ENCODE peak calls at places on chromosome 14, in five cellular contexts. One of them, this sample, is unnamed.

GRCh38 chr14:51573607-51574006 is 78.1 kb upstream of the FRMD6 start:
- DNase-seq in thoracic aorta: no peak
- DNase-seq in right lobe of liver: no peak
- DNase-seq in lung: no peak
- DNase-seq in sigmoid colon: no peak
- DNase-seq in this sample: no peak

GRCh38 chr14:51006781-51007211 is 62.5 kb upstream of the PYGL start:
- DNase-seq in thoracic aorta: peak
- DNase-seq in right lobe of liver: no peak
- DNase-seq in lung: peak
- DNase-seq in sigmoid colon: peak
- DNase-seq in this sample: no peak

GRCh38 chr14:81122326-81122725 is 98.4 kb downstream of the GTF2A1 start:
- DNase-seq in thoracic aorta: no peak
- DNase-seq in right lobe of liver: no peak
- DNase-seq in lung: no peak
- DNase-seq in sigmoid colon: no peak
- DNase-seq in this sample: no peak

GRCh38 chr14:84208451-84208850 is 1321.5 kb upstream of the FLRT2 start:
- DNase-seq in thoracic aorta: no peak
- DNase-seq in right lobe of liver: no peak
- DNase-seq in lung: no peak
- DNase-seq in sigmoid colon: no peak
- DNase-seq in this sample: no peak

GRCh38 chr14:105857223-105857815 is 330.9 kb downstream of the TMEM121 start:
- DNase-seq in thoracic aorta: no peak
- DNase-seq in right lobe of liver: peak
- DNase-seq in lung: no peak
- DNase-seq in sigmoid colon: peak
- DNase-seq in this sample: peak

GRCh38 chr14:100748944-100749343 is 22.3 kb downstream of the DLK1 start:
- DNase-seq in thoracic aorta: no peak
- DNase-seq in right lobe of liver: peak
- DNase-seq in lung: no peak
- DNase-seq in sigmoid colon: peak
- DNase-seq in this sample: peak

GRCh38 chr14:100902295-100902694 is 1.2 kb downstream of the RTL1 start:
- DNase-seq in thoracic aorta: no peak
- DNase-seq in right lobe of liver: no peak
- DNase-seq in lung: peak
- DNase-seq in sigmoid colon: peak
- DNase-seq in this sample: peak

GRCh38 chr14:101025656-101026055 is 122.1 kb upstream of the RTL1 start:
- DNase-seq in thoracic aorta: no peak
- DNase-seq in right lobe of liver: peak
- DNase-seq in lung: no peak
- DNase-seq in sigmoid colon: peak
- DNase-seq in this sample: peak

GRCh38 chr14:53703457-53703856 is 253.2 kb downstream of the BMP4 start:
- DNase-seq in thoracic aorta: no peak
- DNase-seq in right lobe of liver: no peak
- DNase-seq in lung: no peak
- DNase-seq in sigmoid colon: no peak
- DNase-seq in this sample: no peak

GRCh38 chr14:95619785-95620417 is 66.3 kb upstream of the TCL1B start:
- DNase-seq in thoracic aorta: no peak
- DNase-seq in right lobe of liver: no peak
- DNase-seq in lung: no peak
- DNase-seq in sigmoid colon: no peak
- DNase-seq in this sample: no peak

GRCh38 chr14:61296707-61297502 is 15.8 kb upstream of the TMEM30B start:
- DNase-seq in thoracic aorta: no peak
- DNase-seq in right lobe of liver: no peak
- DNase-seq in lung: no peak
- DNase-seq in sigmoid colon: no peak
- DNase-seq in this sample: no peak

GRCh38 chr14:67633451-67634154 is 13.9 kb downstream of the ARG2 start:
- DNase-seq in thoracic aorta: no peak
- DNase-seq in right lobe of liver: no peak
- DNase-seq in lung: no peak
- DNase-seq in sigmoid colon: no peak
- DNase-seq in this sample: no peak

GRCh38 chr14:56964885-56965284 is 154.6 kb upstream of the OTX2 start:
- DNase-seq in thoracic aorta: no peak
- DNase-seq in right lobe of liver: no peak
- DNase-seq in lung: no peak
- DNase-seq in sigmoid colon: no peak
- DNase-seq in this sample: no peak

GRCh38 chr14:73325630-73326299 is 88.5 kb downstream of the PAPLN start:
- DNase-seq in thoracic aorta: no peak
- DNase-seq in right lobe of liver: no peak
- DNase-seq in lung: no peak
- DNase-seq in sigmoid colon: no peak
- DNase-seq in this sample: no peak

GRCh38 chr14:87108726-87109125 is 884.3 kb downstream of the GALC start:
- DNase-seq in thoracic aorta: no peak
- DNase-seq in right lobe of liver: no peak
- DNase-seq in lung: no peak
- DNase-seq in sigmoid colon: no peak
- DNase-seq in this sample: no peak

GRCh38 chr14:29216774-29217232 is 450.2 kb downstream of the FOXG1 start:
- DNase-seq in thoracic aorta: no peak
- DNase-seq in right lobe of liver: no peak
- DNase-seq in lung: no peak
- DNase-seq in sigmoid colon: no peak
- DNase-seq in this sample: no peak

GRCh38 chr14:93232159-93232558 is 25.1 kb downstream of the UBR7 start:
- DNase-seq in thoracic aorta: no peak
- DNase-seq in right lobe of liver: no peak
- DNase-seq in lung: no peak
- DNase-seq in sigmoid colon: no peak
- DNase-seq in this sample: no peak

GRCh38 chr14:53108292-53108937 is 44.7 kb downstream of the DDHD1 start:
- DNase-seq in thoracic aorta: no peak
- DNase-seq in right lobe of liver: no peak
- DNase-seq in lung: no peak
- DNase-seq in sigmoid colon: no peak
- DNase-seq in this sample: no peak

GRCh38 chr14:105397350-105397931 is 897 bp upstream of the TEX22 start:
- DNase-seq in thoracic aorta: no peak
- DNase-seq in right lobe of liver: peak
- DNase-seq in lung: no peak
- DNase-seq in sigmoid colon: no peak
- DNase-seq in this sample: peak

GRCh38 chr14:93676416-93676958 is 111.8 kb downstream of the PRIMA1 start:
- DNase-seq in thoracic aorta: no peak
- DNase-seq in right lobe of liver: no peak
- DNase-seq in lung: no peak
- DNase-seq in sigmoid colon: no peak
- DNase-seq in this sample: no peak

GRCh38 chr14:24298892-24299254 is 707 bp downstream of the DHRS1 start:
- DNase-seq in thoracic aorta: no peak
- DNase-seq in right lobe of liver: no peak
- DNase-seq in lung: no peak
- DNase-seq in sigmoid colon: no peak
- DNase-seq in this sample: no peak

GRCh38 chr14:46818147-46818546 is 166.6 kb upstream of the RPL10L start:
- DNase-seq in thoracic aorta: no peak
- DNase-seq in right lobe of liver: no peak
- DNase-seq in lung: no peak
- DNase-seq in sigmoid colon: no peak
- DNase-seq in this sample: no peak

GRCh38 chr14:100781952-100782351 is 44.0 kb upstream of the MEG3 start:
- DNase-seq in thoracic aorta: no peak
- DNase-seq in right lobe of liver: no peak
- DNase-seq in lung: no peak
- DNase-seq in sigmoid colon: peak
- DNase-seq in this sample: no peak

GRCh38 chr14:61406670-61407069 is 85.3 kb downstream of the PRKCH start:
- DNase-seq in thoracic aorta: no peak
- DNase-seq in right lobe of liver: no peak
- DNase-seq in lung: no peak
- DNase-seq in sigmoid colon: no peak
- DNase-seq in this sample: no peak

GRCh38 chr14:54676822-54677708 is 110.1 kb downstream of the SAMD4A start:
- DNase-seq in thoracic aorta: no peak
- DNase-seq in right lobe of liver: no peak
- DNase-seq in lung: no peak
- DNase-seq in sigmoid colon: no peak
- DNase-seq in this sample: no peak

GRCh38 chr14:94180655-94181271 is 6.6 kb downstream of the PPP4R4 start:
- DNase-seq in thoracic aorta: no peak
- DNase-seq in right lobe of liver: no peak
- DNase-seq in lung: no peak
- DNase-seq in sigmoid colon: no peak
- DNase-seq in this sample: no peak

DNA sequence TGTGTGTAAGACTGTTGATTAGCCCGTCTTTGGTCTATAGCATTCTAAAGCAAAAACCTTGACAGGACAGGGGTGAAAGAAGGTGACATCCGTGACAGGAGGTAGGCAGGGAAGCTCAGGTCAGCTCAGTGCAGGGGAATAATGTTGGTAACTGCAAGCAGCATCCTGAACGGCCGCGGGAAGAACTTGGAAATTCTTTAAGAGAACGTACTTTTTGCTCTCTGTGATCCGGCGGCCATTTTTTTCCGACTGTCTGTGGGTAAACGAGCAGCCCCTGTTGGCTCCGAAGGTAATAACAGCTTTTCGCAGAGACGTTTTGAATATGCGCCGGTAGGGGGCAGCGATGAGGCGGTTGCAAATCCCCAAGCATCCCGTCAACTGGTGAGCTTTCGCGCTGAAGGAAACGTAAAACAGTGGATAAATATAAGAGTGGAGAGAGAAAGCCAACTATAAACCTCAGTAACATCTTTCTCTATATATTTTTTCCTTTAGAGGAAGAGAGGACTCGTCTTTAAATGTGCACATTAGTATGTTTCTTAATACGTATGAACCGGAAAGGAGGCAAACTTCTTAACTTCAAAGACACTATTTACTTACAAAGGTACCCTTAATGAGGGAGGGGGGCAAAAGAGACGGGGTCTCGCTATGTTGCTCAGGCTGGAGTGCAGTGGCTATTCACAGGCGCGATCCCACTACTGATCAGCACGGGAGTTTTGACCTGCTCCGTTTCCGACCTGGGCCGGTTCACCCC is 9.5 kb upstream of the NEMF start:
- DNase-seq in thoracic aorta: peak
- DNase-seq in right lobe of liver: peak
- DNase-seq in lung: peak
- DNase-seq in sigmoid colon: peak
- DNase-seq in this sample: no peak
- TF ChIP-seq CTCF in thoracic aorta: peak
- TF ChIP-seq CTCF in right lobe of liver: peak
- TF ChIP-seq CTCF in lung: peak
- TF ChIP-seq CTCF in sigmoid colon: peak
- TF ChIP-seq CTCF in this sample: peak

DNA sequence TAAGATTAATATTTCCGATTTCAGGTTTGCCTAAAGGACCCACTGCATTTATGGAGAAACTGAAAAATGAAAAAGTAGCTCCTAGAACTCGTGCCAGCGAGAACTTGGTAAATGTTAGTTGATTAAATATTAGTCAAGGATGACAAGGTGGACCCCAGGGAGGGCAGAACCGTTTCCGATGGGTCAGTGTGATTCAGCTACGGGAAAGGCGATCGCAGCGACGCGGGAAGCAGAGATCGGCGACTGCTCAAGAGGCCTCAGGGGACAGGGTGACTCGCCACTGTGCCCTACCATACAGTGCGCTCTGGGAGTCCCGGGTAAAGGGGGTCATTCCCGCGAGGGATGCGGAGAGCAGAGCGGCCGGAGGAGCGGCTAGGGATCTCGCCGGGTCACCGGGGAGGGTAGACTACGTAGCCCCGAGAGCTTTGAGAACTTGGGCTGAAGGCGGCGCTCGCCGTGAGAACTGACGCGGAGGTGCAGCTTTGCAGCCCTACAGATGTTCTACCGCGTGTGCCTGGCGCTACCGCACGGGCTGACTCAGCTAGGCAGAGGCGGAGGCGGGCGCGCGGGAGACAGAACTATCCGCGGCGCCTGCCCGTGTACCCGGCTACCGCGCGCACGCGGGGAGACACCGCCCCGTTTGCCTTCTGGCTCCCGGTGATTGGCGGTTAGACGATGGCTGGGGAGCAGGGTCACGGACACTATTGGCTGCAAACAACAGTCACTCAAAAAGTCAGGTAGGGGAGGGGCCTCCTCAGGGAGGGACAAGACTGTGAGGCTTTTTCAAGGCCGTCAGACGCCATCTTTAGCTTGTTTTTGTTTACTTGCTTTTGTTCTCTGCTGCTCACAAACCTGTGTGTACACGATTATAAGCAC is 3.2 kb downstream of the C14orf93 start:
- DNase-seq in thoracic aorta: peak
- DNase-seq in right lobe of liver: peak
- DNase-seq in lung: peak
- DNase-seq in sigmoid colon: peak
- DNase-seq in this sample: peak
- TF ChIP-seq CTCF in thoracic aorta: peak
- TF ChIP-seq CTCF in right lobe of liver: peak
- TF ChIP-seq CTCF in lung: no peak
- TF ChIP-seq CTCF in sigmoid colon: peak
- TF ChIP-seq CTCF in this sample: peak

DNA sequence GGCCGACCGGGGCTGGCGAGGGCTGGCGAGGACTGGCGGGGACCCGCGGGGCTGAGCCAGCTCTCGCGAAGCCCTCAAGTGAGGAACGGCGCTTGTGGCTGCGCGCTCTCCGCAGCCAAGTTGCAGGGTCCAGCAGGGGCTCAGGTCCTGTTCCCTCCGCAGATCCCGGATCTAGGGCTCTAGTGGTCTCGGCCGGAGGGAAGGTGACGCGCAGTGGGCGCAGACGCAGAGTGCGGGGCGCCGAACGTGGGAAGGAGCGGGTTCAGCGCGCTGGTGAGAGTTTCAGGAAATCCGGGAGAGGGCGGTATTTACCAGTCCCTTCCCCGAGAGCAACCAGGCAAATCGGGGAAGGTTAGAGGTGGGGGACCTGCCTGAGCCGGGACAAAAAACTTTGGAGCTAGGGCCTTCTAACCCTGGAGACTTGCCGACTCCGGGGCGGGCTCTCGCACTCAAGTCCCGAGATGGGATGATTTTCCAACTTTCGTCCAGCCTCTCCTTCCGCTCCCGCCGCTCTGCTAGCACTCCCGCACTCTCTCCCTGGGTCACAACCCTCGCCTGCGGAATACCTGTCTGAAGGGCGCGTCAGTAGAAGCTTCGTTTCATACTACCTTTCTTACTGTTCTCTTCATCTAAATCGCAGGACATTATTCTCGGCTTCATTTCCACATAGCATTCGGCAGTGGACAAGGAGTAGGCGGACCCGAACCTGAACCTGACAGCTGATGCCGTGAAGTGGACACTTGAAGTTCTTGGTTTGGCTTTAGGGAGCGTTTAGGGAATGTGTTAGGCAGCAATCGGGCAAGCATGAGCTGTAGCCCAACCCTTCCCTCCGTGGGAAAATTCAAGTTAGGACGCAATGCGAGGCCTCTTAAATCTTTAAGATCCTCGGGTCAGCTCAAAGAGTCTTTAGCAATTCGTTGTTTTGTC is 13.6 kb upstream of the PAX9 start:
- DNase-seq in thoracic aorta: no peak
- DNase-seq in right lobe of liver: no peak
- DNase-seq in lung: no peak
- DNase-seq in sigmoid colon: no peak
- DNase-seq in this sample: no peak
- TF ChIP-seq CTCF in thoracic aorta: peak
- TF ChIP-seq CTCF in right lobe of liver: peak
- TF ChIP-seq CTCF in lung: no peak
- TF ChIP-seq CTCF in sigmoid colon: peak
- TF ChIP-seq CTCF in this sample: peak

GRCh38 chr14:39581474-39581873 is 149.2 kb upstream of the FBXO33 start:
- DNase-seq in thoracic aorta: no peak
- DNase-seq in right lobe of liver: no peak
- DNase-seq in lung: no peak
- DNase-seq in sigmoid colon: no peak
- DNase-seq in this sample: no peak
- TF ChIP-seq CTCF in thoracic aorta: no peak
- TF ChIP-seq CTCF in right lobe of liver: no peak
- TF ChIP-seq CTCF in lung: no peak
- TF ChIP-seq CTCF in sigmoid colon: no peak
- TF ChIP-seq CTCF in this sample: peak

This sample was measured in chondrocyte.